ENCODE peak calls at places on chromosomes 16 and 17, in five cellular contexts. One of them, this sample, is unnamed.

GRCh38 chr16:26672206-26672605 is 394.5 kb upstream of the C16orf82 start:
- DNase-seq in IMR-90: no peak
- DNase-seq in HCT116: no peak
- DNase-seq in NB4: no peak
- DNase-seq in uterus: no peak
- DNase-seq in this sample: no peak

GRCh38 chr17:17170346-17170976 is 35.7 kb downstream of the PLD6 start:
- DNase-seq in NB4: no peak
- DNase-seq in uterus: no peak
- DNase-seq in IMR-90: peak
- DNase-seq in HCT116: no peak
- DNase-seq in this sample: peak

GRCh38 chr16:49012961-49013726 is 268.5 kb downstream of the CBLN1 start:
- DNase-seq in IMR-90: no peak
- DNase-seq in uterus: peak
- DNase-seq in HCT116: no peak
- DNase-seq in NB4: no peak
- DNase-seq in this sample: no peak

GRCh38 chr16:144797-145252 is 6.4 kb upstream of the NPRL3 start:
- DNase-seq in HCT116: no peak
- DNase-seq in uterus: no peak
- DNase-seq in NB4: peak
- DNase-seq in IMR-90: no peak
- DNase-seq in this sample: no peak

GRCh38 chr17:33039874-33040273 is 48.2 kb downstream of the SPACA3 start:
- DNase-seq in uterus: no peak
- DNase-seq in IMR-90: peak
- DNase-seq in NB4: no peak
- DNase-seq in HCT116: no peak
- DNase-seq in this sample: no peak

GRCh38 chr16:50301626-50302471 is 35.5 kb downstream of the ADCY7 start:
- DNase-seq in HCT116: no peak
- DNase-seq in uterus: no peak
- DNase-seq in IMR-90: peak
- DNase-seq in NB4: peak
- DNase-seq in this sample: no peak

GRCh38 chr17:61174310-61174709 is 225.3 kb upstream of the TBX2 start:
- DNase-seq in NB4: no peak
- DNase-seq in HCT116: no peak
- DNase-seq in uterus: no peak
- DNase-seq in IMR-90: no peak
- DNase-seq in this sample: no peak

GRCh38 chr17:74750327-74751069 is 2.1 kb downstream of the NHERF1 start:
- DNase-seq in IMR-90: no peak
- DNase-seq in uterus: no peak
- DNase-seq in NB4: peak
- DNase-seq in HCT116: no peak
- DNase-seq in this sample: no peak

GRCh38 chr17:77724876-77725615 is 233.5 kb upstream of the TNRC6C start:
- DNase-seq in NB4: no peak
- DNase-seq in IMR-90: no peak
- DNase-seq in HCT116: no peak
- DNase-seq in uterus: no peak
- DNase-seq in this sample: no peak

GRCh38 chr17:31078290-31078689 is 16.5 kb upstream of the NF1 start:
- DNase-seq in IMR-90: peak
- DNase-seq in HCT116: no peak
- DNase-seq in NB4: no peak
- DNase-seq in uterus: no peak
- DNase-seq in this sample: no peak

GRCh38 chr16:55501549-55502322 is 7.1 kb upstream of the LPCAT2 start:
- DNase-seq in NB4: peak
- DNase-seq in HCT116: no peak
- DNase-seq in uterus: no peak
- DNase-seq in IMR-90: no peak
- DNase-seq in this sample: no peak

GRCh38 chr16:10121496-10121895 is 60.7 kb downstream of the GRIN2A start:
- DNase-seq in IMR-90: peak
- DNase-seq in NB4: no peak
- DNase-seq in HCT116: no peak
- DNase-seq in uterus: no peak
- DNase-seq in this sample: no peak

GRCh38 chr16:62190426-62190825 is 154.2 kb upstream of the CDH8 start:
- DNase-seq in HCT116: no peak
- DNase-seq in IMR-90: no peak
- DNase-seq in uterus: no peak
- DNase-seq in NB4: peak
- DNase-seq in this sample: no peak

GRCh38 chr17:28950017-28950751 is 1.1 kb downstream of the PHF12 start:
- DNase-seq in NB4: peak
- DNase-seq in HCT116: no peak
- DNase-seq in IMR-90: peak
- DNase-seq in uterus: peak
- DNase-seq in this sample: peak

GRCh38 chr16:19033761-19034160 is 33.7 kb upstream of the COQ7 start:
- DNase-seq in HCT116: no peak
- DNase-seq in NB4: no peak
- DNase-seq in uterus: no peak
- DNase-seq in IMR-90: no peak
- DNase-seq in this sample: no peak

GRCh38 chr16:87278191-87279093 is 38.8 kb downstream of the C16orf95 start:
- DNase-seq in NB4: peak
- DNase-seq in IMR-90: peak
- DNase-seq in HCT116: peak
- DNase-seq in uterus: peak
- DNase-seq in this sample: peak

GRCh38 chr17:16297367-16298139 is 55.7 kb downstream of the CENPV start:
- DNase-seq in HCT116: no peak
- DNase-seq in NB4: no peak
- DNase-seq in uterus: no peak
- DNase-seq in IMR-90: no peak
- DNase-seq in this sample: no peak

GRCh38 chr16:2388875-2389433 is 40.3 kb upstream of the CCNF start:
- DNase-seq in HCT116: no peak
- DNase-seq in NB4: no peak
- DNase-seq in uterus: no peak
- DNase-seq in IMR-90: peak
- DNase-seq in this sample: peak

GRCh38 chr16:65294154-65294553 is 172.3 kb upstream of the CDH11 start:
- DNase-seq in HCT116: no peak
- DNase-seq in uterus: no peak
- DNase-seq in IMR-90: no peak
- DNase-seq in NB4: no peak
- DNase-seq in this sample: no peak

GRCh38 chr16:88763502-88764053 is 21.4 kb downstream of the PIEZO1 start:
- DNase-seq in uterus: no peak
- DNase-seq in NB4: no peak
- DNase-seq in HCT116: no peak
- DNase-seq in IMR-90: no peak
- DNase-seq in this sample: no peak

GRCh38 chr17:77631307-77631706 is 327.2 kb upstream of the TNRC6C start:
- DNase-seq in NB4: no peak
- DNase-seq in IMR-90: no peak
- DNase-seq in HCT116: no peak
- DNase-seq in uterus: no peak
- DNase-seq in this sample: no peak

GRCh38 chr16:17801024-17801423 is 330.3 kb upstream of the XYLT1 start:
- DNase-seq in uterus: no peak
- DNase-seq in NB4: no peak
- DNase-seq in HCT116: no peak
- DNase-seq in IMR-90: peak
- DNase-seq in this sample: no peak

GRCh38 chr17:61149862-61150362 is 249.7 kb upstream of the TBX2 start:
- DNase-seq in IMR-90: no peak
- DNase-seq in uterus: no peak
- DNase-seq in HCT116: no peak
- DNase-seq in NB4: no peak
- DNase-seq in this sample: no peak

GRCh38 chr17:50095626-50096037 is 481 bp downstream of the PDK2 start:
- DNase-seq in uterus: peak
- DNase-seq in NB4: no peak
- DNase-seq in HCT116: no peak
- DNase-seq in IMR-90: no peak
- DNase-seq in this sample: no peak

GRCh38 chr17:50093807-50094206 is 1.3 kb upstream of the PDK2 start:
- DNase-seq in NB4: no peak
- DNase-seq in IMR-90: no peak
- DNase-seq in uterus: no peak
- DNase-seq in HCT116: no peak
- DNase-seq in this sample: no peak

GRCh38 chr17:50096092-50096491 is 941 bp downstream of the PDK2 start:
- DNase-seq in uterus: no peak
- DNase-seq in IMR-90: no peak
- DNase-seq in NB4: no peak
- DNase-seq in HCT116: no peak
- DNase-seq in this sample: no peak

GRCh38 chr17:50094243-50094752 is 853 bp upstream of the PDK2 start:
- DNase-seq in IMR-90: peak
- DNase-seq in HCT116: peak
- DNase-seq in uterus: peak
- DNase-seq in NB4: peak
- DNase-seq in this sample: peak

DNA sequence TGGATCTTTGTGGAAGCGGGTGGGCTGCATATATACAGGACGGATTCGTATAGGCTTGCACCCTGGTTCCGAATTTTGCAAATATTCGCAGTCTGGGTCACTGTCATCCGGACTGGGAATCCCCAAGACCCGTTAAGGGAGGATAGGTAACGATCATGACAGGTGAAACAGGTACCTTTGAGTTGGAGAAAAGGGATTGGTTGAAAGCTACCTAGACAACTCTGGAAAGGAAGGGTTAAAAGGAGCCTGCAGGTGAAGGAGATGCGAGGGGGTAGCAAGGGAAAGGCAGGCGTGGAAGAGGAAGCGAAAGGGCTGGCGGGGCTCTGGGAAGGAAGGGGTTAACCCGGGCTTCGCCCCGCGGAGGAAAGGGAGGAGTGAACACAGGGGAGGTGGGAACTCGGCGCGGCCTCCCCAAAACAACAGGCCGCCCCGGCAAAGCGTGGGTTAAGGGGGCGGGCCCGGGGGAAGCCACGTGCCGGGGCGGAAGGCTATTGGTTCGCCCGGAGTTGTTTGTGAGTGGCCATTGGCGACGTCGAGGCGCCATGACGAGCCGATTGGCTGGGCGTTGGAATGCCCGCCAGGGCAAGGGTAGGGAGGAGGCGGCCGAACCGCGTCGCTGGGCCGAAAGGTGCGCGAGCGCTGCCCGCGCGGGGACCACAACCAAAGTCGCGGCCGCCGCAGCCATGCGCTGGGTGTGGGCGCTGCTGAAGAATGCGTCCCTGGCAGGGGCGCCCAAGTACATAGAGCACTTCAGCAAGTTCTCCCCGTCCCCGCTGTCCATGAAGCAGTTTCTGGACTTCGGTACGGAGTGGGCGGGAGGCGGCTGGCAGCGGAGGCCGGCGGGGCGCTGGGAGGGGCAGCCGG is at the start of gene PDK2:
- DNase-seq in IMR-90: peak
- DNase-seq in uterus: peak
- DNase-seq in HCT116: peak
- DNase-seq in NB4: peak
- DNase-seq in this sample: peak
- TF ChIP-seq POLR2A in IMR-90: no peak
- TF ChIP-seq POLR2A in uterus: peak
- TF ChIP-seq POLR2A in HCT116: no peak
- TF ChIP-seq POLR2A in NB4: no peak
- TF ChIP-seq POLR2A in this sample: peak

GRCh38 chr16:67245189-67245585 is 2.1 kb downstream of the FHOD1 start:
- DNase-seq in IMR-90: no peak
- DNase-seq in HCT116: no peak
- DNase-seq in NB4: peak
- DNase-seq in uterus: no peak
- DNase-seq in this sample: no peak

GRCh38 chr16:67245674-67246080 is 1.6 kb downstream of the FHOD1 start:
- DNase-seq in HCT116: no peak
- DNase-seq in uterus: no peak
- DNase-seq in IMR-90: no peak
- DNase-seq in NB4: no peak
- DNase-seq in this sample: no peak

GRCh38 chr16:67246945-67247697 is at the start of gene FHOD1:
- DNase-seq in IMR-90: peak
- DNase-seq in NB4: peak
- DNase-seq in HCT116: peak
- DNase-seq in uterus: peak
- DNase-seq in this sample: peak

GRCh38 chr16:67247698-67248400 is 568 bp upstream of the FHOD1 start:
- DNase-seq in IMR-90: no peak
- DNase-seq in HCT116: no peak
- DNase-seq in uterus: no peak
- DNase-seq in NB4: no peak
- DNase-seq in this sample: no peak

GRCh38 chr16:67246081-67246944 is 968 bp downstream of the FHOD1 start:
- DNase-seq in uterus: peak
- DNase-seq in IMR-90: peak
- DNase-seq in HCT116: peak
- DNase-seq in NB4: peak
- DNase-seq in this sample: peak
- TF ChIP-seq POLR2A in uterus: no peak
- TF ChIP-seq POLR2A in IMR-90: peak
- TF ChIP-seq POLR2A in HCT116: no peak
- TF ChIP-seq POLR2A in NB4: no peak
- TF ChIP-seq POLR2A in this sample: peak

GRCh38 chr17:42304187-42305030 is 16.1 kb downstream of the STAT5A start:
- DNase-seq in HCT116: no peak
- DNase-seq in IMR-90: no peak
- DNase-seq in uterus: no peak
- DNase-seq in NB4: no peak
- DNase-seq in this sample: no peak
- TF ChIP-seq POLR2A in HCT116: no peak
- TF ChIP-seq POLR2A in IMR-90: no peak
- TF ChIP-seq POLR2A in uterus: no peak
- TF ChIP-seq POLR2A in NB4: no peak
- TF ChIP-seq POLR2A in this sample: no peak

GRCh38 chr16:75534560-75535205 is 1.2 kb downstream of the CHST5 start:
- DNase-seq in uterus: no peak
- DNase-seq in NB4: no peak
- DNase-seq in IMR-90: no peak
- DNase-seq in HCT116: no peak
- DNase-seq in this sample: no peak

GRCh38 chr16:75537795-75538194 is 1.9 kb upstream of the CHST5 start:
- DNase-seq in NB4: no peak
- DNase-seq in HCT116: no peak
- DNase-seq in uterus: no peak
- DNase-seq in IMR-90: no peak
- DNase-seq in this sample: no peak

GRCh38 chr16:75532791-75533190 is 3.1 kb downstream of the CHST5 start:
- DNase-seq in HCT116: no peak
- DNase-seq in IMR-90: no peak
- DNase-seq in uterus: no peak
- DNase-seq in NB4: no peak
- DNase-seq in this sample: no peak

GRCh38 chr16:75535211-75535843 is 581 bp downstream of the CHST5 start:
- DNase-seq in NB4: no peak
- DNase-seq in HCT116: no peak
- DNase-seq in IMR-90: no peak
- DNase-seq in uterus: no peak
- DNase-seq in this sample: no peak

GRCh38 chr16:75535901-75536300 is at the start of gene CHST5:
- DNase-seq in NB4: no peak
- DNase-seq in uterus: no peak
- DNase-seq in HCT116: no peak
- DNase-seq in IMR-90: no peak
- DNase-seq in this sample: no peak
- TF ChIP-seq POLR2A in NB4: no peak
- TF ChIP-seq POLR2A in uterus: no peak
- TF ChIP-seq POLR2A in HCT116: no peak
- TF ChIP-seq POLR2A in IMR-90: no peak
- TF ChIP-seq POLR2A in this sample: no peak